ENCODE peak calls at places on chromosomes 13 and 19, in six cellular contexts. F is CD4-positive, alpha-beta T cell; Z is CD8-positive, alpha-beta T cell; N is RWPE1; P is adrenal gland; U is tibial artery. M is an unnamed sample.

GRCh38 chr13:48618937-48619336 is 34.8 kb upstream of the CYSLTR2 start:
- DNase-seq in F (no peak), Z (no peak), N (no peak), P (no peak), U (no peak), M (no peak)

GRCh38 chr19:19956431-19957075 is 55.8 kb downstream of the ZNF93 start:
- DNase-seq in F (no peak), Z (no peak), N (no peak), P (no peak), U (no peak), M (no peak)

GRCh38 chr13:42981853-42982252 is 10.2 kb downstream of the EPSTI1 start:
- DNase-seq in F (no peak), Z (no peak), N (no peak), P (no peak), U (no peak), M (peak)

GRCh38 chr13:85528578-85529215 is 270.5 kb downstream of the SLITRK6 start:
- DNase-seq in F (no peak), Z (no peak), N (no peak), P (no peak), U (no peak), M (no peak)

GRCh38 chr19:54431255-54431838 is 16.1 kb downstream of the TTYH1 start:
- DNase-seq in F (no peak), Z (no peak), N (no peak), P (no peak), U (no peak), M (no peak)

GRCh38 chr19:14556662-14557188 is 15.1 kb downstream of the NDUFB7 start:
- DNase-seq in F (peak), Z (peak), N (peak), P (peak), U (peak), M (no peak)

GRCh38 chr13:24275041-24275440 is 34.3 kb upstream of the C1QTNF9 start:
- DNase-seq in F (no peak), Z (no peak), N (no peak), P (peak), U (no peak), M (no peak)

GRCh38 chr19:11242864-11243797 is 3.7 kb downstream of the ANGPTL8 start:
- DNase-seq in F (peak), Z (peak), N (peak), P (peak), U (peak), M (peak)

GRCh38 chr13:44211753-44212152 is 161.9 kb upstream of the SERP2 start:
- DNase-seq in F (no peak), Z (no peak), N (no peak), P (no peak), U (no peak), M (no peak)

GRCh38 chr19:43078311-43078710 is 4.2 kb downstream of the PSG2 start:
- DNase-seq in F (no peak), Z (no peak), N (peak), P (no peak), U (no peak), M (peak)

GRCh38 chr13:48678316-48678715 is 24.6 kb downstream of the CYSLTR2 start:
- DNase-seq in F (no peak), Z (no peak), N (no peak), P (no peak), U (no peak), M (no peak)

GRCh38 chr13:26759907-26760834 is at the start of gene GPR12:
- DNase-seq in F (no peak), Z (no peak), N (no peak), P (no peak), U (no peak), M (no peak)

GRCh38 chr13:81988542-81988941 is 1647.6 kb upstream of the SPRY2 start:
- DNase-seq in F (no peak), Z (no peak), N (no peak), P (no peak), U (no peak), M (no peak)

DNA sequence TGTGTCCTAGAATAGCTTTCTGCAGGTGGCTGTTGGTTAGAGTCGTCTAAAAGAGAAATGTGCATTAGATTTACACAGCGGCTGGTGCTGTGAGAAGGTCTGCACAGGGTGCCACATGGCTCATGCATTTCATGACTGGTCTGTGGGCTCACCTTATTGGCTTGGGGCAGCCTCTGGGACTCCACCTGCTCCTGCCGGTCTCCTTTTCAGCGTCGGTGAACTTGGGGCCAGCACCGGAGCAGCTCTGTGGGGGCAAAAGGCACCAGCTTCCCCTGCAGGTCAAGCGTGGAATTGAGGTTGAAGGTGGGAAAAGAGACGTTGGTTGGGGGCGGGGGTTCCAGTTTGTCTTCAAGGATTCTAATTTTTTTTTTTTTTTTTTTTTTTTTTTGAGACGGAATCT is 3.1 kb upstream of the PNMA8C start:
- DNase-seq in F (no peak), Z (no peak), N (no peak), P (no peak), U (no peak), M (no peak)
- TF ChIP-seq CTCF in F (no peak), Z (no peak), N (no peak), P (peak), U (no peak), M (peak)

DNA sequence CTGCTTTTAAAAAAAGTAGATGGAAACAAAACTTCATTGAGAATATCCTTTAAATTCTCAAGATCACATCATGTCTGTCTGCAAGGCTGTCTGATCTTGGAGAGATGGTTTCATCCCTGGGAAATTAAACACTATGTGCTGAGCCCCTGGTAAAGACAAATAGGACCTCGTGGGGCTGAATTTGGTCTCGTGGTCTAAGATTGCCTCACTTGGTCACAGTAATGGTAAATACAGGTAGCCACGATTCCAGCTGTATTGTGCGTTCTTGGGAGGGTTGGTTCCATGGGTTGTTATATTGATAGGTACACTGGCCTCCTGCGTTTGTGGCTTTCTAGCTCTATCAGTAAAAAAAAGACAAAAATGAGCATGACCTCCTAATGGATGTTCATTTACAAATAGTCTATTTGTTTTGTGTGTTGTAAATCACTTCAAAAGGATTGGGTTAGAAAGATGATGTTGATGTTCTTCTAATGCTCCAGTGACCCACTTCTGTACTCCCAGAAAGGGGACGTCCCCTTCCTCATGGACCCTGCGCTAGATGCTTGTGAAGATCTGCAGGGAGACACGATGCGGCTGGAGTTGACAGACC is 1.7 kb downstream of the CEBPG start:
- DNase-seq in F (no peak), Z (no peak), N (no peak), P (no peak), U (no peak), M (no peak)
- H3K27ac ChIP-seq in F (no peak), Z (no peak), N (no peak), P (peak), U (no peak), M (peak)

GRCh38 chr19:37304884-37305255 is 66.0 kb upstream of the ZNF527 start:
- DNase-seq in F (no peak), Z (no peak), N (no peak), P (no peak), U (no peak), M (no peak)

GRCh38 chr19:37304190-37304883 is 66.6 kb upstream of the ZNF527 start:
- DNase-seq in F (no peak), Z (no peak), N (no peak), P (peak), U (no peak), M (no peak)

GRCh38 chr19:37313335-37313627 is 57.6 kb upstream of the ZNF527 start:
- DNase-seq in F (no peak), Z (no peak), N (no peak), P (no peak), U (no peak), M (no peak)

GRCh38 chr19:37306383-37306963 is 64.4 kb upstream of the ZNF527 start:
- DNase-seq in F (no peak), Z (no peak), N (no peak), P (no peak), U (no peak), M (no peak)

GRCh38 chr19:37309834-37310575 is 60.9 kb upstream of the ZNF527 start:
- DNase-seq in F (peak), Z (no peak), N (no peak), P (no peak), U (no peak), M (no peak)
- TF ChIP-seq CTCF in F (peak), Z (peak), N (no peak), P (no peak), U (no peak), M (peak)

DNA sequence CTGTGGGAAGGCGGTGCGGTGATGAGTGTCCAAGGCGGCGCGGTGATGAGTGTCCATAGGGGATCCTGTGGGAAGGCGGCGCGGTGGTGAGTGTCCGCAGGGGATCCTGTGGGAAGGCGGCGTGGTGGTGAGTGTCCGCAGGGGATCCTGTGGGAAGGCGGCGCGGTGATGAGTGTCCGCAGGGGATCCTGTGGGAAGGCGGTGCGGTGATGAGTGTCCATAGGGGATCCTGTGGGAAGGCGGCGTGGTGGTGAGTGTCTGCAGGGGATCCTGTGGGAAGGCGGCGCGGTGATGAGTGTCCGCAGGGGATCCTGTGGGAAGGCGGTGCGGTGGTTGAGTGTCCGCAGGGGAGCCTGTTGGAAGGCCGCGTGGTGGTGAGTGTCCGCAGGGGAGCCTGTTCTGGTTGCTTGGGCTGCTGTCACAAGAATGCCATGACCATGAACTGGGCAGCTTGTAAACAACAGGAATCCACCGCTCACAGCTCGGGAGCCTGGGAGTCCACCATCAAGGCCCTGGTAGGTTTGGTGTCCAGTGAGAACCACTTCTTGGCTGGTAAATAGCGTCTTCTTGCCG is 21.4 kb downstream of the TFDP1 start:
- DNase-seq in F (no peak), Z (no peak), N (no peak), P (no peak), U (no peak), M (no peak)
- H3K27ac ChIP-seq in F (no peak), Z (no peak), N (no peak), P (no peak), U (no peak), M (no peak)

DNA sequence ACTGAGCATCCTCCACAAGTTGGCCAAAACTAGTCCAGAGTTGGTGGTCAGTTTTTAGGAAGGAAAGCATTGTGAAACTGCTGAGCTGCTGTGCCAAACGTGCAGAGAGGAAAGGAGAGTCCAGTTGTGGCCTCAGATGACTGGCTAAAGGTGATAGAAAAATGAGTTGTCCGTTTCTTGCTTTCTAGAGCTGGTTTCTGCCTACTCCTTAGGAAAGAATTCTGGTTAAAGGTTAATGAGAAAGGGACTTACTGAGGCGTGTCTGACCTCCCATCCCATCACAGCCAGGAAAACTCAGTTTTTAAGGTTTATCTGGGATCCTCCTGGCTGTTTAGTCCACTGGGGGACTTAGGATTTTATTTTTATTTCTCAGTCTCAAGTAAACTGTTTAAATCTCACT is 1186.3 kb downstream of the UQCRFS1 start:
- DNase-seq in F (no peak), Z (no peak), N (no peak), P (no peak), U (no peak), M (no peak)
- TF ChIP-seq CTCF in F (no peak), Z (no peak), N (no peak), P (no peak), U (no peak), M (no peak)

GRCh38 chr13:110361365-110361911 is 54.4 kb downstream of the COL4A2 start:
- DNase-seq in F (no peak), Z (no peak), N (no peak), P (peak), U (peak), M (no peak)

GRCh38 chr13:110360598-110360997 is 53.5 kb downstream of the COL4A2 start:
- DNase-seq in F (no peak), Z (no peak), N (no peak), P (no peak), U (no peak), M (no peak)

GRCh38 chr13:110356362-110356761 is 49.3 kb downstream of the COL4A2 start:
- DNase-seq in F (no peak), Z (no peak), N (no peak), P (no peak), U (peak), M (no peak)

GRCh38 chr13:110359840-110360301 is 52.8 kb downstream of the COL4A2 start:
- DNase-seq in F (no peak), Z (no peak), N (no peak), P (no peak), U (no peak), M (no peak)

DNA sequence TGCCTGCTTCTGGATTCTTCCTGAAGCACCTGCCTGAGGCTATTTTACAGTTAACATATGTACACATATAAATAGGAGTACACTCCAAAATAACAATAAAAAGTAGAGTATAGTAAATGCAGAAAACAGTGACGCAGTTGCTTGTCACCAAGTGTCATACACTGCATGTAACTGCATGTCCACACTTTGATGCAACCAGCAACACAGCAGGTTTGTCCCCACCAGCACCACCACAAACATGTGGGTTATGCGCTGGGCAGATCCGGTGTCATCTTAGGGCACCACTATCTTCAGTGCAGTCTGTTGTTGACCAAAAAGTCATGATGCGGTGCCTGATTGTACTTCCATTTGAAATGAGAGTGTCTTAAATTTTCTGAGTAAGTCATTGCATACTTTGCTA is 51.3 kb downstream of the COL4A2 start:
- DNase-seq in F (no peak), Z (no peak), N (no peak), P (no peak), U (no peak), M (no peak)
- H3K27ac ChIP-seq in F (no peak), Z (no peak), N (no peak), P (no peak), U (no peak), M (no peak)

DNA sequence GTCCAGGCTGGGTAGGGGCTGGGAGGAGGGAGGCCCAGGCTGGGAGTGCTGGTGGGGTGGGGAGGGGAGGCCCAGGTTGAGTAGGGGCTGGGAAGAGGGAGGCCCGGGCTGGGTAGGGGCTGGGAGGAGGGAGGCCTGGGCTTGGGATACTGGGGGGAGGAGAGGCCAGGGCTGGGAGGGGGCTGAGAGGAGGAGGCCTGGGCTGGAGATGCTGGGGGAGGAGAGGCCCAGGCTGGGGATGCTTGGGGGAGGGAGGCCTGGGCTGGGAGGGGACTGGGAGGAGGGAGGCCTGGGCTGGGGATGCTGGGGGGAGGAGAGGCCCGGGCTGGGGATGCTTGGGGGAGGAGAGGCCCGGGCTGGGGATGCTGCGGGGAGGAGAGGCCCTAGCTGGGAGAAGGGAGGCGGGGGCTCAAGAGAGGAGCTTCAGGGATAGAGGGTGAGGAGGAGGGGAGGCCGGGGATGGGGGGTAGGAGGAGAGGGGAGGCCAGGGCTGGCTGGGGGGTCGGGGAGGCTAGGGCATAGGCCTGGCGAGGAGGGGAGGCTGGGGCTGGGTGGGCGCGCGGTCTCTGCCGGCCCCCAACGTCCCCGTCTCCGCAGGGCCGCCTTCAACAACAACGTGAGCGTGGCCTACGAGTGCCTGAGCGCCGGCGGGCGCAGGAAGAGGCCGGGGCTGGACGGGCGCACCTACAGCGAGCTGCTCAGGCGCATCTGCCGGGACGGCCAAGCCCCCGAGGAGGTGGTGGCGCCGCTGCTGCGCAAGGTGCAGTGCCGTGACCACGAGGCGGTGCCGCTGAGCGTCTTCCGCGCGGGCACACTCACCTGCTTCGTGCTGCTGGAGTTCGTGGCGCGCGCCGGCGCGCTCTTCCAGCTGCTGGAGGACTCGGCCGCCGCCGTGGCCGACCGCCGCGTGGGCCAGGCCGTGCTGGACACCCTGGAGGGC is 11.3 kb downstream of the TPGS1 start:
- DNase-seq in F (peak), Z (peak), N (no peak), P (no peak), U (no peak), M (no peak)
- TF ChIP-seq CTCF in F (peak), Z (peak), N (no peak), P (no peak), U (no peak), M (peak)

DNA sequence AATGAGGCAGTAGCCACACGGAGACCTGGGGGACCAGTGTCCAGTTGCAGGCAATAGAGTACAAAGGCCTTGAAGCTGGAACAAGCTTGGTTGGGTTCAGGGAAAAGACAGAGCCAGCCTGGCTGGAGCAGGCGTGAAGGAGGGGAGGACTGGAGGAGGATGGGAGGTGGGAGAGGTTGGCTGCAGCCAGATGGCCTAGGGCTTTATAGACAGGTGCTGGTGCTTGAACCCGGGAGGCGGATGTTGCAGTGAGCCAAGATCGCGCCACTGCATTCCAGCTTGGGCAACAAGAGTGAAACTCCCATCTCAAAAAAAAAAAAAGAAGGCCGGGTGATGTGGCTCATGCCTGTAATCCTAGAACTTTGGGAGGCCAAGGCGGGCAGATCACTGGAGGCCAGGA is 1.7 kb downstream of the SPINT2 start:
- DNase-seq in F (no peak), Z (no peak), N (peak), P (no peak), U (no peak), M (no peak)
- H3K27ac ChIP-seq in F (no peak), Z (no peak), N (peak), P (peak), U (peak), M (peak)

DNA sequence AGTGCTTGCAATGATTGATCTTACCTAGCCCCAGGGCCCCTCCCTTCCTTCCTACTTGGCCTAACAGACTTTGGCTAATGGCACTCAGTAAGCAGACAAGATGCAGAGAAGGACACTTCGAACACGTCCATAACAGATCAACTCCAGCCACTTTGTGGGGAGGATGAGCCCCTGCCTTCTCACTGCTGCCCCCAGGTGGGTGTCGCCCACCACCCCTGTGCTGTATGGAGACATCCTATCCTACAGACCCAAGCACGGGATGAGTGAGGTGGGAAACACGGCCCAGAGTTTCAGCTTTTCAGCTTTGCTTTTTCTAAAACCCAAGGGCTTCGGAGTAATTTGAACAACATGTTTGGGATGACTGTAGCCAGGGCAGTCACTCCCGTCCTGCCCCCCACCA is 5.5 kb downstream of the SLC7A1 start:
- DNase-seq in F (no peak), Z (no peak), N (no peak), P (no peak), U (no peak), M (no peak)
- TF ChIP-seq CTCF in F (no peak), Z (no peak), N (no peak), P (no peak), U (no peak), M (no peak)